ENCODE peak calls at places on chromosomes 7 and 10, in six cellular contexts. I, Z, W, V, S and X are unnamed samples.

GRCh38 chr10:12041766-12042408 is 722 bp downstream of the UPF2 start:
- DNase-seq in Z (no peak), S (no peak), I (no peak), V (peak; percentile 33), W (peak; percentile 56), X (no peak)

GRCh38 chr10:543862-544822 is 145.3 kb downstream of the DIP2C start:
- DNase-seq in I (no peak), W (no peak), Z (no peak), S (no peak), V (no peak), X (no peak)

GRCh38 chr10:110408203-110408871 is 89.4 kb upstream of the DUSP5 start:
- DNase-seq in V (no peak), I (no peak), W (no peak), Z (no peak), S (no peak), X (no peak)

GRCh38 chr7:137094-137861 is 55.1 kb upstream of the FAM20C start:
- DNase-seq in V (no peak), Z (no peak), W (no peak), I (no peak), S (peak; percentile 52), X (peak; percentile 27)

GRCh38 chr7:35036361-35037171 is 719 bp downstream of the DPY19L1 start:
- DNase-seq in I (no peak), W (peak; percentile 74), Z (peak; percentile 60), V (peak; percentile 46), S (peak; percentile 84), X (peak; percentile 65)

GRCh38 chr10:79014796-79015195 is 54.0 kb upstream of the ZMIZ1 start:
- DNase-seq in I (no peak), V (no peak), Z (no peak), S (no peak), W (no peak), X (no peak)

GRCh38 chr7:30694774-30695721 is 12.8 kb upstream of the CRHR2 start:
- DNase-seq in Z (no peak), V (no peak), I (no peak), S (no peak), W (no peak), X (no peak)

GRCh38 chr10:99353182-99353581 is 24.0 kb downstream of the CNNM1 start:
- DNase-seq in W (no peak), I (no peak), V (no peak), S (no peak), Z (no peak), X (no peak)

GRCh38 chr7:107167483-107168232 is 1.1 kb upstream of the HBP1 start:
- DNase-seq in S (no peak), Z (peak; percentile 63), W (peak; percentile 83), V (peak; percentile 74), I (peak; percentile 41), X (no peak)

GRCh38 chr7:129831424-129832058 is 121.2 kb downstream of the UBE2H start:
- DNase-seq in Z (peak; percentile 42), I (no peak), W (peak; percentile 64), V (peak; percentile 18), S (no peak), X (no peak)

GRCh38 chr7:73703225-73703624 is 16.2 kb downstream of the STX1A start:
- DNase-seq in S (no peak), W (no peak), V (no peak), I (no peak), Z (no peak), X (no peak)

GRCh38 chr10:124369066-124369465 is 49.7 kb downstream of the OAT start:
- DNase-seq in Z (no peak), W (no peak), V (no peak), I (no peak), S (no peak), X (no peak)

GRCh38 chr7:82760831-82761230 is 317.3 kb upstream of the CACNA2D1 start:
- DNase-seq in W (no peak), S (no peak), V (no peak), Z (no peak), I (no peak), X (no peak)

GRCh38 chr7:142593106-142593505 is 156.2 kb upstream of the PRSS1 start:
- DNase-seq in Z (no peak), V (no peak), I (no peak), S (no peak), W (no peak), X (no peak)

GRCh38 chr10:42961156-42961589 is 115.7 kb upstream of the RET start:
- DNase-seq in W (no peak), S (peak; percentile 40), V (no peak), Z (no peak), I (no peak), X (no peak)

GRCh38 chr7:71332226-71332625 is 200.3 kb downstream of the GALNT17 start:
- DNase-seq in I (no peak), Z (no peak), W (no peak), V (no peak), S (no peak), X (no peak)
- H3K4me1 ChIP-seq in I (peaks cover 10% of the 10 kb centered on the region), Z (peaks cover 10% of the 10 kb centered on the region), W (no peaks in the 10 kb centered on the region), V (no peaks in the 10 kb centered on the region), S (no peaks in the 10 kb centered on the region), X (no peaks in the 10 kb centered on the region)

GRCh38 chr10:67606572-67606971 is 89.4 kb downstream of the CTNNA3 start:
- DNase-seq in W (no peak), S (no peak), V (no peak), Z (no peak), I (no peak), X (no peak)
- H3K27ac ChIP-seq in W (no peak overlapping the region), S (no peak overlapping the region), V (no peak overlapping the region), Z (no peak overlapping the region), I (no peak overlapping the region), X (no peak overlapping the region)

DNA sequence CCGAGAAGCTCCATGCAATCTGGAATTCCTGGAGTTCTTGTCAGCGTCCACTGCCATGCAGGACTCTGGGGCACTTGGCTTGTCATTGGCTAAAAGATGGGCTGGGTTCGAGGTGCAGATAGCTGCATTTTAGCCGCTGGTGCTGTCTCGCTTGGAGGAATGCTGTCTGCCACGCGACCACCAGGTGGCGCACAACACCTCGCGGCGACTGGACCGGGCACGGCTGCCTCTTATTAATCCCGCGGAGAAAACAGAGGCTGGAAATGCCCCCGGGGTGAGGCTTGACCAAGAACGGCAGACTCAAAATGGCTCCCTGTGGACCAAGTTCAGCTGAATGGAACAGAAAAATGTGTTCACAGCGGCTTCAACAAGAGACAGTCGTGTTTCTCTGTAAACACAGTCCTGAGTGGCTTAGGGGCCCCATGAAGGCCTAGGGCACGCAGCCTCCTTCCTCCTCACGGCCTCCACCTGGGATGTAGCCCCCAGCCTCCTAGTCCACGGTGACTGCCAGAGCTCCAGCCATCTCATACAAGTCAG is 46.2 kb downstream of the AOC1 start:
- DNase-seq in I (peak; percentile 25), S (peak; percentile 90), W (peak; percentile 82), Z (peak; percentile 61), V (peak; percentile 16), X (peak; percentile 96)
- H3K4me3 ChIP-seq in I (no peak overlapping the region), S (no peak overlapping the region), W (no peak overlapping the region), Z (no peak overlapping the region), V (no peak overlapping the region), X (no peak overlapping the region)

GRCh38 chr7:100363098-100363497 is 5.2 kb downstream of the PILRB start:
- DNase-seq in Z (no peak), V (no peak), I (no peak), W (no peak), S (no peak), X (no peak)
- H3K4me1 ChIP-seq in Z (no peaks in the 10 kb centered on the region), V (no peaks in the 10 kb centered on the region), I (no peaks in the 10 kb centered on the region), W (no peaks in the 10 kb centered on the region), S (peaks cover 4% of the 10 kb centered on the region), X (peaks cover 47% of the 10 kb centered on the region)

GRCh38 chr7:84041649-84042048 is 152.9 kb downstream of the SEMA3A start:
- DNase-seq in Z (no peak), V (no peak), S (no peak), I (no peak), W (no peak), X (no peak)
- H3K27ac ChIP-seq in Z (peak overlapping the region; percentile 18), V (peak overlapping the region; percentile 80), S (no peak overlapping the region), I (no peak overlapping the region), W (peak overlapping the region; percentile 20), X (no peak overlapping the region)

DNA sequence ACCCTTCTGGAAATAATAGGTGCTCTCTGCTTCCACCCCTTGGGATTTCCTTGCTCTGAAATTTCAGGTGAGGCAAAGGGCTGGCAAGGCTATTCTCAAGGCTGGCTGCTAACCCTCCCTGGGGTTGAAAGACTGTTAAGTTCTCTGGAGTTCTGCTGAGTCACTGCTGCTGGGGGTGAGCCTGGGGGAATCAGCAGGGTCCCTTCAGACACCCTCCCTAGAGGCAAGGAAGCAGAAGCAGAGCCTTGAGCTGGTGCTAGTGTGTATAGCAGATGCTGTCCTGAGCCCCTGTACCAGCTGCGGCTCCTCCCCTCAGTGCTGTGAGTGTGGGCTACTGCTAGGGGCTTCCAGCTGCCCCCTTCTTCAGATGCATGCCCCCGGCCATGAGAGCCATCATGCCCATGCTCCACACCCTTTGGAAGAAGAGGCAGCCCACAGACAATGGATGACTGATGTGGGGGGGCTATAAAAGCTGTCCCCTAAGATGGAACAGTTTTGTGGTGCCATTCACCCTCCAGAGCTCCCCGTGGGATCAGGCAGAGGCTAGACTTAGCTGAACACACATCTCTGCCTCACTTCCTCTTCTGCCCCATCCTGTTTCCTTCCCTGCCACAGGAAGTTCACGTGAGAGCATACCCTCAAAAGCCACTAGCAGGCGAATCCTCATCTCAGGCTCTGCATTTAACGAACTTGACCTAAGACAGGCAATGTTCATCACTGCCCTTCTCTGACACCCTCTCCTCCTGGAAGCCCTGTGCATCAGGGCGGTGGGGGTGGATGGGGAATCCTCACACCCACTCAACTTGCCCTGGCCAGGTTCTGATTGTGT is 91.8 kb downstream of the SH3PXD2A start:
- DNase-seq in Z (no peak), V (no peak), S (no peak), W (no peak), I (no peak), X (no peak)
- H3K4me3 ChIP-seq in Z (no peak overlapping the region), V (no peak overlapping the region), S (no peak overlapping the region), W (no peak overlapping the region), I (no peak overlapping the region), X (no peak overlapping the region)

DNA sequence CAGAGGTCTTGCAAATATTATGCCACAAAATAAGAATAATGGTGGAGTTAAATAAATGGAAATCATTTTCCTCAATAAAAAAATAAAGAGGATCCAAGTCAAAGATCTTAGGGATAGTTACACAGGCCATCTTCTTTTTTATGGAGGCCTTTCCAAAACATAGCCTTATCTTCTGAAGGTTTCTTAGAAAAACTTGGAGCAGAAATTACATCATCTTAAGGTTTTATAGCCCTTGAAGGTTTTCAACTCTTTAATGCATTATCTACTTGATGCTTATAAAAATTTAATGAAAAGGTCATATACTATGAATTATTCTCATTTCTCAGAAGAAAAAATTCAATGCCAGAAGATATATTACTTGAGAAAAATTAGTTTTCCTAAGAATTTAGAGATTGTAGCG is 94.2 kb upstream of the LAMB4 start:
- DNase-seq in I (no peak), V (no peak), Z (no peak), W (no peak), S (no peak), X (no peak)
- H3K4me1 ChIP-seq in I (no peaks in the 10 kb centered on the region), V (no peaks in the 10 kb centered on the region), Z (peaks cover 4% of the 10 kb centered on the region), W (no peaks in the 10 kb centered on the region), S (no peaks in the 10 kb centered on the region), X (no peaks in the 10 kb centered on the region)

GRCh38 chr10:18566177-18566576 is 85.2 kb downstream of the NSUN6 start:
- DNase-seq in I (no peak), V (no peak), Z (no peak), W (no peak), S (no peak), X (no peak)
- H3K27ac ChIP-seq in I (no peak overlapping the region), V (no peak overlapping the region), Z (no peak overlapping the region), W (no peak overlapping the region), S (no peak overlapping the region), X (no peak overlapping the region)